ENCODE peak calls at places on chromosomes 16 and 17, in seven cellular contexts. W, N, L, T, O, K and G are unnamed samples.

GRCh38 chr17:54527941-54528340 is 372.7 kb upstream of the TOM1L1 start:
- DNase-seq in K (no peak), L (no peak), T (no peak), N (no peak), O (no peak), W (no peak), G (no peak)

GRCh38 chr17:77287432-77288068 is 146.8 kb downstream of the SEC14L1 start:
- DNase-seq in T (peak; percentile 75), O (peak; percentile 82), K (peak; percentile 63), L (no peak), W (peak; percentile 79), N (peak; percentile 94), G (peak; percentile 98)

GRCh38 chr17:38667099-38667786 is 7.5 kb downstream of the EPOP start:
- DNase-seq in O (peak; percentile 52), L (no peak), K (peak; percentile 67), N (peak; percentile 70), T (peak; percentile 59), W (peak; percentile 81), G (peak; percentile 74)

GRCh38 chr17:17685775-17686291 is 4.6 kb downstream of the RAI1 start:
- DNase-seq in L (no peak), T (peak; percentile 93), W (no peak), N (peak; percentile 91), O (peak; percentile 36), K (peak; percentile 78), G (peak; percentile 93)

GRCh38 chr16:8173111-8173644 is 417.1 kb downstream of the TMEM114 start:
- DNase-seq in O (peak; percentile 56), W (no peak), K (peak; percentile 64), N (peak; percentile 28), L (no peak), T (peak; percentile 49), G (peak; percentile 68)

GRCh38 chr17:2421315-2422147 is 20.7 kb upstream of the MNT start:
- DNase-seq in T (no peak), L (no peak), W (no peak), N (peak; percentile 50), O (no peak), K (no peak), G (no peak)

GRCh38 chr16:67833035-67833417 is 9.1 kb upstream of the THAP11 start:
- DNase-seq in T (peak; percentile 82), L (no peak), W (no peak), N (peak; percentile 80), O (no peak), K (no peak), G (peak; percentile 68)

GRCh38 chr17:77527394-77527793 is 386.6 kb downstream of the SEC14L1 start:
- DNase-seq in O (no peak), T (no peak), L (no peak), N (no peak), K (no peak), W (no peak), G (no peak)

DNA sequence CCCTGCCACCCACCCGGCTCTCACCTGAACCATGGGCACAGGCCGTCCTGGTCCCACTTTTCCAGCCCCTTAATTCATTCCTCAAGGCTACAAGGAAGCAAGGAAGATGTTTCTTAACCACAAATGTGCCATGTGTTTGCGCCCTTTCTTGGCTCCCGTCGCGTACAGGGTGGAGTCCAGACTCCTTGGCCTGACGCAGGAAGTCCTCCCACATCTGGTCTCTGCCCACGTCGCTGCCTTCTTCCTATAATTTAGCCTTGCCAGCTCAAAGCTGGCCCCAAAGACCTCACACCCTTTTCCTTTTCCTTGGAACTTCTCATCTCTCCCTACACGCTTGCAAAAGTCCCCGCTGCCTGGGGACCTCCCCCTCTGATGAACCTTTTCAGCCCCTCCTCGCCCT is 38.8 kb upstream of the BHLHA9 start:
- DNase-seq in N (no peak), T (no peak), W (peak; percentile 78), O (peak; percentile 48), K (peak; percentile 83), L (no peak), G (no peak)
- H3K27me3 ChIP-seq in N (peaks cover 46% of the 10 kb centered on the region), T (peaks cover 19% of the 10 kb centered on the region), W (peaks cover 78% of the 10 kb centered on the region), O (peaks cover 26% of the 10 kb centered on the region), K (peaks cover 35% of the 10 kb centered on the region), L (no peaks in the 10 kb centered on the region), G (peaks cover 7% of the 10 kb centered on the region)

DNA sequence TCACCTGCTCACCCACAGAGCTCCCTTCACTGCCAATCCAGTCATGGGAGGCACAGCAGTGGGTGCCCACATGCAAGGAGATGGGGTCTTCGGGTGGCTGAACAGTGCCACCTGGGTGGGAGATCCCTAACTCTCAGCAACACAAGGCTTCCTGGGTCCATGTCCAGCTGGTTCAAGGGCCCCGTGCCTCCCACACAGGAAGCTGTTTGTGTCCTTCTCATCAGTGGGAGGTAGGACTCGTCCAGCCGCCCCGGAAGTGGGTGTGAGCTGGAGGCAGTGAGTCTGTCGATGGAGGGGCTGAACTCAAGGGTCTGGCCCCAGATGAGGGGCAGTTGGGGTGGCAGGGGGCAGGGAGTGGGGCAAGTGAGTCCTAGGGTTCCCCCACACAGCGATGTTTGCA is 1.6 kb downstream of the FBXL16 start:
- DNase-seq in W (no peak), L (no peak), N (no peak), T (no peak), K (no peak), O (no peak), G (no peak)
- H3K27me3 ChIP-seq in W (peaks cover 98% of the 10 kb centered on the region), L (peaks cover 2% of the 10 kb centered on the region), N (peaks cover 76% of the 10 kb centered on the region), T (peaks cover 41% of the 10 kb centered on the region), K (peaks cover 91% of the 10 kb centered on the region), O (peaks cover 60% of the 10 kb centered on the region), G (peaks cover 37% of the 10 kb centered on the region)

GRCh38 chr16:84349852-84350565 is 18.3 kb upstream of the ATP2C2 start:
- DNase-seq in N (no peak), K (no peak), T (no peak), L (no peak), O (no peak), W (no peak), G (no peak)
- H3K27me3 ChIP-seq in N (peaks cover 62% of the 10 kb centered on the region), K (no peaks in the 10 kb centered on the region), T (no peaks in the 10 kb centered on the region), L (no peaks in the 10 kb centered on the region), O (no peaks in the 10 kb centered on the region), W (no peaks in the 10 kb centered on the region), G (no peaks in the 10 kb centered on the region)

GRCh38 chr16:86211265-86211664 is 299.1 kb upstream of the FOXF1 start:
- DNase-seq in L (no peak), O (no peak), T (no peak), K (no peak), N (no peak), W (no peak), G (no peak)

GRCh38 chr16:86214326-86215232 is 295.7 kb upstream of the FOXF1 start:
- DNase-seq in N (peak; percentile 43), T (no peak), O (no peak), K (no peak), W (peak; percentile 60), L (no peak), G (no peak)

GRCh38 chr16:86213427-86214205 is 296.7 kb upstream of the FOXF1 start:
- DNase-seq in W (no peak), T (no peak), N (no peak), K (no peak), L (no peak), O (no peak), G (no peak)

GRCh38 chr16:86211800-86212199 is 298.5 kb upstream of the FOXF1 start:
- DNase-seq in L (no peak), O (no peak), N (no peak), T (no peak), W (peak; percentile 28), K (no peak), G (no peak)

GRCh38 chr16:86212706-86213426 is 297.5 kb upstream of the FOXF1 start:
- DNase-seq in T (no peak), O (no peak), L (no peak), W (peak; percentile 39), K (no peak), N (no peak), G (no peak)
- H3K27me3 ChIP-seq in T (no peaks in the 10 kb centered on the region), O (no peaks in the 10 kb centered on the region), L (no peaks in the 10 kb centered on the region), W (no peaks in the 10 kb centered on the region), K (no peaks in the 10 kb centered on the region), N (no peaks in the 10 kb centered on the region), G (peaks cover 55% of the 10 kb centered on the region)

GRCh38 chr16:87880117-87880696 is 10.9 kb upstream of the SLC7A5 start:
- DNase-seq in T (no peak), K (no peak), N (no peak), O (no peak), L (no peak), W (no peak), G (no peak)
- H3K27me3 ChIP-seq in T (peaks cover 16% of the 10 kb centered on the region), K (peaks cover 13% of the 10 kb centered on the region), N (peaks cover 23% of the 10 kb centered on the region), O (peaks cover 2% of the 10 kb centered on the region), L (no peaks in the 10 kb centered on the region), W (peaks cover 45% of the 10 kb centered on the region), G (no peaks in the 10 kb centered on the region)

GRCh38 chr17:9023389-9024210 is 2.3 kb downstream of the NTN1 start:
- DNase-seq in K (no peak), T (no peak), L (no peak), N (no peak), O (no peak), W (no peak), G (no peak)
- H3K27me3 ChIP-seq in K (peaks cover 76% of the 10 kb centered on the region), T (peaks cover 38% of the 10 kb centered on the region), L (no peaks in the 10 kb centered on the region), N (peaks cover 43% of the 10 kb centered on the region), O (peaks cover 11% of the 10 kb centered on the region), W (peaks cover 12% of the 10 kb centered on the region), G (peaks cover 18% of the 10 kb centered on the region)

DNA sequence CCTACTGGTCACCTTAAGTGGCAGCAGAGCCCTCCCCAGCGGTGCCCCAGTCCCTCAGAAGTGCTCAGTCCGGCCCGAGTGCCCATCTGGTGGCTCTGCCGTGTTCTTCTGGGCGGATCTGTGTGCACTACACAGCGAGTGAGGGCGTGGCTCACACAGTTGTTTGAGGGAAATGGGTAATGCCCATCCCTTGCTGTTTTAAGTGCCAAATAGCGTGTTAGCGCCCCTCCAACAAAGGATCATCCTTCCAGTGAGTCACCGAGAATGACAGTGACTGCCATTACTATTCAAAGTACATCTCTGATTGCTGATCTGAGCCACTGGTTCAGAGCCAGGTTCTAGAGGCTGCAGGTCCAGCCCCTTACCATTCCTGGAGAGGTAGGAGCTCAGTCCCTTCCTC is 152.0 kb downstream of the LGALS9B start:
- DNase-seq in N (no peak), T (no peak), K (no peak), L (no peak), W (no peak), O (no peak), G (no peak)
- H3K27me3 ChIP-seq in N (no peaks in the 10 kb centered on the region), T (no peaks in the 10 kb centered on the region), K (no peaks in the 10 kb centered on the region), L (no peaks in the 10 kb centered on the region), W (no peaks in the 10 kb centered on the region), O (no peaks in the 10 kb centered on the region), G (no peaks in the 10 kb centered on the region)

DNA sequence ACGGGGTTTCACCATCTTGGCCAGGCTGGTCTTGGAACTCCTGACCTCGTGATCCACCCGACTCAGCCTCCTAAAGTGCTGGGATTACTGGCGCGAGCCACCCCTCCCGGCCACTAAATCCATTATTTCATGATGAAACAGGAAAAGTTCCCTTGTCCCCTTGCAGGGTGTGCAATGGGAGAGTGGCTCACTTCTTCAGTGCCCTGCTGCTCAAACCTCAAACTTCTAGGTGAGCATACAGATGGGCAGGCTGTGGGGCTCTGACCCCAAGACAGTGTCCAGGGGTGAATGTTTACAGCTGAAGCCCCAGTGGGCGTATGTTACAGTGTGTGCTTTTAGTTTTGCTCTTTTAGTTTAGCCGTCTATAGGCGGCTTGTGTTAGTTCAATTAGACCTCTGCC is 34.7 kb downstream of the GJC1 start:
- DNase-seq in W (no peak), T (no peak), N (no peak), O (no peak), K (no peak), L (no peak), G (no peak)
- H3K27me3 ChIP-seq in W (no peaks in the 10 kb centered on the region), T (no peaks in the 10 kb centered on the region), N (no peaks in the 10 kb centered on the region), O (no peaks in the 10 kb centered on the region), K (no peaks in the 10 kb centered on the region), L (no peaks in the 10 kb centered on the region), G (no peaks in the 10 kb centered on the region)